ENCODE peak calls at places on chromosomes 4 and X, in eight cellular contexts. T is K562; I is psoas muscle; Y is Peyer's patch; R is colonic mucosa; L is pancreas; F is ovary; K is CD8-positive, alpha-beta T cell. V is an unnamed sample.

GRCh38 chr4:62018537-62018936 is 818.4 kb downstream of the ADGRL3 start:
- DNase-seq in F (no peak), K (no peak), T (no peak), I (no peak), L (no peak), R (no peak), Y (no peak), V (no peak)

GRCh38 chrX:57573754-57574153 is 18.1 kb upstream of the ZXDB start:
- DNase-seq in Y (no peak), T (no peak), I (no peak), L (peak), R (no peak), K (peak), F (no peak), V (peak)

GRCh38 chrX:54865208-54865607 is 55.4 kb upstream of the TRO start:
- DNase-seq in L (no peak), T (no peak), F (no peak), R (no peak), I (no peak), K (no peak), Y (no peak), V (peak)

GRCh38 chr4:148103647-148104355 is 338.4 kb downstream of the NR3C2 start:
- DNase-seq in Y (no peak), L (no peak), R (no peak), I (no peak), F (no peak), T (no peak), K (no peak), V (no peak)

GRCh38 chr4:6647169-6647568 is 6.7 kb downstream of the MRFAP1 start:
- DNase-seq in Y (no peak), K (no peak), L (no peak), T (no peak), I (no peak), F (no peak), R (no peak), V (no peak)

GRCh38 chrX:69015564-69016218 is 149.6 kb downstream of the PJA1 start:
- DNase-seq in R (no peak), Y (no peak), T (no peak), K (no peak), I (no peak), L (no peak), F (no peak), V (no peak)

GRCh38 chrX:12007881-12008280 is 130.4 kb upstream of the FRMPD4 start:
- DNase-seq in R (no peak), Y (no peak), I (no peak), T (no peak), K (no peak), F (no peak), L (no peak), V (peak)

GRCh38 chr4:106034751-106035150 is 139.5 kb downstream of the NPNT start:
- DNase-seq in Y (no peak), F (no peak), T (no peak), K (no peak), I (no peak), L (no peak), R (no peak), V (peak)

GRCh38 chrX:11273544-11273943 is 19.7 kb upstream of the AMELX start:
- DNase-seq in R (no peak), I (no peak), T (no peak), F (no peak), L (no peak), Y (no peak), K (no peak), V (no peak)

GRCh38 chrX:100673397-100673953 is 29.5 kb downstream of the SRPX2 start:
- DNase-seq in K (no peak), Y (no peak), L (no peak), I (no peak), R (no peak), F (no peak), T (no peak), V (no peak)

GRCh38 chr4:121256346-121256745 is 92.2 kb upstream of the TNIP3 start:
- DNase-seq in L (no peak), F (no peak), Y (no peak), I (no peak), K (peak), T (no peak), R (no peak), V (peak)

GRCh38 chrX:57565198-57565597 is 26.6 kb upstream of the ZXDB start:
- DNase-seq in T (no peak), L (no peak), I (no peak), K (no peak), Y (no peak), R (no peak), F (no peak), V (no peak)

GRCh38 chrX:40207626-40208025 is 109.9 kb upstream of the BCOR start:
- DNase-seq in Y (no peak), I (no peak), R (no peak), K (peak), L (no peak), F (no peak), T (peak), V (no peak)

GRCh38 chr4:143358923-143359694 is 22.4 kb downstream of the GAB1 start:
- DNase-seq in I (no peak), Y (no peak), L (peak), K (no peak), F (no peak), R (peak), T (no peak), V (peak)

GRCh38 chrX:143757375-143757774 is 36.8 kb upstream of the SPANXN2 start:
- DNase-seq in R (no peak), Y (no peak), I (no peak), L (no peak), T (no peak), K (no peak), F (no peak), V (no peak)

GRCh38 chr4:53137468-53137867 is 228.4 kb downstream of the SCFD2 start:
- DNase-seq in T (no peak), Y (no peak), K (no peak), F (no peak), I (no peak), L (no peak), R (no peak), V (no peak)

GRCh38 chrX:135625995-135626394 is 87.4 kb upstream of the CT45A1 start:
- DNase-seq in R (no peak), I (no peak), L (no peak), T (peak), K (no peak), F (no peak), Y (no peak), V (peak)

GRCh38 chr4:1592179-1593037 is 91.7 kb downstream of the FAM53A start:
- DNase-seq in Y (no peak), R (no peak), I (no peak), T (no peak), L (no peak), F (no peak), K (no peak), V (no peak)

GRCh38 chr4:175951794-175952193 is 113.8 kb upstream of the WDR17 start:
- DNase-seq in F (no peak), L (peak), Y (no peak), T (no peak), K (no peak), I (no peak), R (no peak), V (no peak)

GRCh38 chr4:171265190-171265818 is 547.9 kb upstream of the GALNTL6 start:
- DNase-seq in K (no peak), T (no peak), F (no peak), L (no peak), R (no peak), Y (no peak), I (no peak), V (no peak)

GRCh38 chr4:109079177-109079576 is 223.3 kb downstream of the COL25A1 start:
- DNase-seq in L (no peak), F (no peak), R (no peak), Y (no peak), K (no peak), T (no peak), I (no peak), V (no peak)

GRCh38 chr4:650461-650860 is 23.6 kb downstream of the ATP5ME start:
- DNase-seq in T (no peak), R (no peak), Y (no peak), L (no peak), F (no peak), K (no peak), I (no peak), V (no peak)

GRCh38 chrX:346034-346813 is 27.6 kb upstream of the GTPBP6 start:
- DNase-seq in I (no peak), K (no peak), L (no peak), F (peak), T (no peak), R (no peak), Y (no peak), V (no peak)

GRCh38 chr4:61918507-61919462 is 718.7 kb downstream of the ADGRL3 start:
- DNase-seq in T (no peak), Y (no peak), I (no peak), R (no peak), F (no peak), L (no peak), K (no peak), V (no peak)

GRCh38 chr4:125368684-125369083 is 53.9 kb downstream of the FAT4 start:
- DNase-seq in R (no peak), T (no peak), L (no peak), Y (no peak), I (no peak), K (no peak), F (no peak), V (peak)

GRCh38 chr4:94690851-94691254 is 66.9 kb upstream of the BMPR1B start:
- DNase-seq in R (no peak), K (no peak), T (no peak), F (no peak), I (no peak), L (no peak), Y (no peak), V (no peak)

GRCh38 chr4:137739391-137739790 is 207.1 kb upstream of the PCDH18 start:
- DNase-seq in Y (no peak), I (no peak), L (no peak), K (no peak), T (no peak), F (no peak), R (no peak), V (no peak)

GRCh38 chr4:108053281-108053701 is 63.6 kb downstream of the HADH start:
- DNase-seq in I (no peak), F (no peak), K (no peak), L (no peak), Y (no peak), T (no peak), R (no peak), V (no peak)

DNA sequence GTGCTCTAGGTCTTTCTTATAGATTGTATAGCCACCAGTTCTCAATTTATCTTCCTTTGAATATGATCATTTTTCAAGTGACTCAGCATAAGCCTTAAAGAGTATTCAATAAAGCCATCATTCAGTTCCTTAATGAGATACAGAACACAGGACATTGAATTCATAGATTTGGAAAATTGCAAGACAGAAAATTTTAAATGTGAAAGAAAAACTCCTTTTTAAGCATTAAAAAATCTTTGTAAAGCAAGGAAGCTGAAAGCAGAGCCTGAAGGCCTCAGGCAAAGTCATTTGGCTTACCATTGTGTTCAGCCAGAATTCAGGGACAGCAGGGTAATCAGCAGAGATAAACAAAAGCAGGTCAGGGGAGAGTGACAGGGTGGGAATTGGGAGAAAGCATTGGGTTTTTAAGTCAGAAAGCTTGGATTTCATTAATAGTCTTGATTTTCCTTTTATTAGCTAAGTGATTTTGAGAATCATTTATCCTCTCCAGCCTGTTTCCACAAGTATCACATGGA is 410.2 kb downstream of the HNRNPD start:
- DNase-seq in K (no peak), L (no peak), F (no peak), R (no peak), Y (no peak), I (no peak), T (no peak), V (no peak)
- TF ChIP-seq CTCF in K (no peak), L (no peak), F (no peak), R (no peak), Y (no peak), I (no peak), T (no peak), V (no peak)

GRCh38 chr4:168844261-168845039 is 165.6 kb downstream of the CBR4 start:
- DNase-seq in R (no peak), L (no peak), I (no peak), T (no peak), Y (no peak), F (no peak), K (no peak), V (no peak)
- H3K27ac ChIP-seq in R (no peak), L (no peak), I (peak), T (no peak), Y (peak), F (no peak), K (no peak), V (no peak)

GRCh38 chrX:43655151-43655676 is 885 bp upstream of the MAOA start:
- DNase-seq in R (peak), F (peak), L (peak), I (peak), T (no peak), K (peak), Y (peak), V (peak)

GRCh38 chrX:43655961-43656494 is at the start of gene MAOA:
- DNase-seq in Y (peak), L (peak), T (no peak), F (peak), K (peak), I (peak), R (peak), V (peak)

GRCh38 chrX:43654431-43655150 is 1.5 kb upstream of the MAOA start:
- DNase-seq in Y (peak), R (peak), T (peak), L (peak), K (peak), F (peak), I (peak), V (peak)
- TF ChIP-seq CTCF in Y (peak), R (no peak), T (peak), L (no peak), K (no peak), F (no peak), I (peak), V (peak)

DNA sequence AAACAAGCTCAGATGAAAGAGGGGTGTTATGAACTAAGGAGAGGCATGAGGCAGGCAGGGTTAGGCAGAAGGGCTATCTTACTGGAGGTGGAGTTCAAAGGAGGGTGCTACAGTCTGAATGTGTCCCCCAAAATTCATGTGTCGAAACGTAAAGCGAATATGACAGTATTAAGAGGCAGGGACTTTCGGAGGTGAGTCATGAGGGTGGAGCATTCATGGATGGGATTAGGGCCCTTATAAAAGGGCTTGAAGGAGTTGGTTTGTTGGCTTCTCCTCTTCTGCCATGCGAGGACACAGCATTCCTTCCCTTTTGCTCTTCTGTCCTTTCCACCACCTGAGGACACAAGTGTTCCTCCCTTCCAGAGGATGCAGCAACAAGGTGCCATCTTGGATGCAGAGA is 22.9 kb downstream of the APLN start:
- DNase-seq in F (no peak), I (no peak), T (no peak), R (no peak), Y (no peak), L (no peak), K (no peak), V (no peak)
- H3K27ac ChIP-seq in F (no peak), I (no peak), T (no peak), R (no peak), Y (no peak), L (no peak), K (no peak), V (no peak)

GRCh38 chrX:119686087-119686639 is 6.8 kb downstream of the SEPTIN6 start:
- DNase-seq in K (no peak), I (peak), L (no peak), T (no peak), F (no peak), R (no peak), Y (no peak), V (peak)
- TF ChIP-seq CTCF in K (no peak), I (no peak), L (no peak), T (no peak), F (no peak), R (no peak), Y (no peak), V (no peak)

GRCh38 chr4:180665481-180665880 is 1577.7 kb upstream of the TENM3 start:
- DNase-seq in T (no peak), L (no peak), R (no peak), F (no peak), K (no peak), I (no peak), Y (no peak), V (peak)

GRCh38 chr4:180669637-180670036 is 1573.6 kb upstream of the TENM3 start:
- DNase-seq in R (no peak), F (no peak), Y (no peak), L (no peak), I (no peak), T (no peak), K (no peak), V (no peak)

GRCh38 chr4:180665994-180666818 is 1577.0 kb upstream of the TENM3 start:
- DNase-seq in L (no peak), Y (no peak), T (peak), I (no peak), K (no peak), F (no peak), R (peak), V (peak)

GRCh38 chr4:180668732-180669131 is 1574.5 kb upstream of the TENM3 start:
- DNase-seq in I (no peak), F (no peak), T (no peak), K (no peak), L (no peak), Y (no peak), R (no peak), V (no peak)

GRCh38 chr4:180664766-180665368 is 1578.3 kb upstream of the TENM3 start:
- DNase-seq in I (no peak), L (peak), Y (no peak), R (peak), F (peak), T (peak), K (peak), V (peak)
- H3K27ac ChIP-seq in I (no peak), L (no peak), Y (no peak), R (no peak), F (no peak), T (no peak), K (no peak), V (peak)

GRCh38 chrX:48539345-48540014 is at the start of gene TBC1D25:
- DNase-seq in R (peak), L (peak), I (peak), Y (peak), K (peak), F (peak), T (peak), V (peak)
- TF ChIP-seq CTCF in R (peak), L (no peak), I (peak), Y (peak), K (no peak), F (no peak), T (peak), V (peak)

DNA sequence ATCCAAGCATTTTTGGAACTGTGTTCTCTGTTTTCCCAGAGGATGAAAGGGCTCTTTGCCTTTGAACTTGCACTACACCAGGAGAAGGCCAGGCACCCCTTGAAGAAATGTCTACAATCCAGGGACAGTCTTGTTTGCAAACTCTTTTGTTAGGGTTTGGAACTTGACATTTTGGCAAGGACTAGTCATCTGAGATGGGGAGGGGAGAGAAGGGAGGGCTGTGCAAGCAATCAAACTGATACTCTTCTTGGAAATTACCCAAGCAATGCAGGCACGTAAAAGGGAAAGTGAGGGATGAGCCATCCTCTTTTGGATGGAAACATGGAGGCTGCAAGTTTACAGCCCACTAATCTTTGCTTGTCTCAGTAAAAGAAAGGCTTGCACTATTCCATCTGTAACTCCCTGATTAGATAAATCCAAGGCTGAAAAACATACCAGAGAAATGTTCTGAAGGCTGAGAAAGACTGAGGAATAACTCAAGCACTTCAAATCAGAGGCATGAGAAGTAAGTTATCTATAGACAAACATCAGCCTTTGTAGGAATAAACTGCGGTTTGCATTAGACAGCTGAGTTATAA is 140.9 kb downstream of the TSPAN5 start:
- DNase-seq in I (no peak), L (no peak), K (no peak), Y (no peak), R (no peak), F (no peak), T (no peak), V (no peak)
- H3K27ac ChIP-seq in I (no peak), L (no peak), K (no peak), Y (no peak), R (no peak), F (no peak), T (no peak), V (no peak)

DNA sequence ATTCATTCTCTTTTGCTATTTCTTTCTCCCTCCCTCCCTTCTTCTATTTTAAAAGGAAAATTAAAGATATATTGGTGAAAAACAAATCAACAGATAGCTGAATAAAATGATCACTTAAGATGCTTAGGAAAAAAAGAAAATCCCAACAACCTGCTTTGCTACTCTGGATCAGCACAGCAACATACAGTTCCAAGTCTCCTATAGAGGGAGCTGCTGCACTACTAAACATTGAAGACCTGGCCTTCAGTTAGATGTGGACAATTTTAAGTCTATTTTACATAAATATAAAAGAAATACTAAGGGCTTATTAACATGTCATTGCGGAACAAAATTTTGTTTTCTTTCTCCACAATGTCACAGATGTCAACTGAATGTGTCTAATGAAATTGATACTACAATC is 226.4 kb downstream of the MAGEB5 start:
- DNase-seq in T (no peak), K (no peak), R (no peak), L (peak), Y (no peak), I (no peak), F (no peak), V (no peak)
- TF ChIP-seq CTCF in T (no peak), K (no peak), R (no peak), L (peak), Y (no peak), I (peak), F (no peak), V (peak)

V was measured in A673.